ENCODE peak calls at places on chromosomes 1 and 21, in eight cellular contexts. F, J, O, T, P, L, A and N are unnamed samples. For H3K27me3, the result is how much of the 10 kb centered on the place peaks cover.

GRCh38 chr1:193971595-193971994 is 785.2 kb upstream of the B3GALT2 start:
- DNase-seq in A (no peak), P (no peak), J (no peak), L (no peak), T (no peak), O (no peak), F (peak), N (no peak)

GRCh38 chr21:8990326-8991087 is 1530.9 kb upstream of the TPTE start:
- DNase-seq in P (no peak), A (no peak), O (peak), L (no peak), T (no peak), F (no peak), J (no peak), N (peak)

GRCh38 chr1:64378826-64379225 is 91.1 kb upstream of the CACHD1 start:
- DNase-seq in T (no peak), A (peak), F (no peak), L (no peak), O (peak), P (peak), J (peak), N (peak)

GRCh38 chr1:245370905-245371581 is 216.3 kb downstream of the KIF26B start:
- DNase-seq in A (no peak), J (no peak), T (no peak), F (no peak), O (no peak), P (peak), L (no peak), N (no peak)

GRCh38 chr1:174445817-174446216 is 1.9 kb upstream of the GPR52 start:
- DNase-seq in F (no peak), A (peak), L (no peak), O (peak), P (no peak), J (no peak), T (no peak), N (no peak)

GRCh38 chr1:153786038-153786790 is 11.0 kb downstream of the SLC27A3 start:
- DNase-seq in L (no peak), P (no peak), F (no peak), O (no peak), T (no peak), A (no peak), J (no peak), N (no peak)

GRCh38 chr1:21292991-21293536 is 2.8 kb upstream of the ECE1 start:
- DNase-seq in P (no peak), A (no peak), J (no peak), L (no peak), T (peak), O (no peak), F (no peak), N (no peak)

GRCh38 chr1:177274687-177275211 is 104.0 kb downstream of the BRINP2 start:
- DNase-seq in J (no peak), F (no peak), A (no peak), O (no peak), T (no peak), P (peak), L (no peak), N (no peak)

GRCh38 chr1:31523769-31524168 is 52.5 kb upstream of the TINAGL1 start:
- DNase-seq in A (no peak), L (no peak), J (no peak), O (no peak), T (no peak), P (peak), F (no peak), N (no peak)

DNA sequence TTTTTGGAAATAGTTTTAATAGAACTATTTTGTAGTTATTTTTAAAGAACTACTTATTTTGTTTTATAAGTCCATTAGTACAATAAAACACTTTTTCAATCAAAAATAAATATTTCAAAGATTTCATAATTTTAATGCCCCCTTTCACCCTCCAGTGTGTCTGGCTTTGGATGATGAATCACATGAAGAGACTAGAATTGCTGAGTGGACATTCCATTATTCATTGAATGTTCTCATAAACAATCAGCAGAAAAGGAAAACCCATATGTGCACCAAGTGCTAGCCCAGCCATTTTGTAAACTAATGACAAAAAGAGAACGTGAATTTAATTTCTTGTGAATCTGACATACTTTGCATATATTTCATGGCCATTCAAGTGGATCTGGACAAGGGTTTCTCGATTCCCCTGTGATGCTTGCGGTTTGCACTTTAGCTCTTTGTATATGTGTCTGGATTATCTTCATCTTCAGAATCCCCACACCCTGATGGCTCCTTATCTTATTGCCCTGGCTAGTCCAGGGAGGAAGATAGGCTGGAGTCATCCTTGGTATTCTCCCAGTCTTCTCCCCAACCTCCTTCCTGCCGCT is 20.7 kb upstream of the CHIA start:
- DNase-seq in O (no peak), T (no peak), F (no peak), A (no peak), J (no peak), P (no peak), L (no peak), N (no peak)
- H3K27me3 ChIP-seq in O (under half), T (under half), F (under half), A (under half), J (under half), P (under half), L (under half), N (under half)

DNA sequence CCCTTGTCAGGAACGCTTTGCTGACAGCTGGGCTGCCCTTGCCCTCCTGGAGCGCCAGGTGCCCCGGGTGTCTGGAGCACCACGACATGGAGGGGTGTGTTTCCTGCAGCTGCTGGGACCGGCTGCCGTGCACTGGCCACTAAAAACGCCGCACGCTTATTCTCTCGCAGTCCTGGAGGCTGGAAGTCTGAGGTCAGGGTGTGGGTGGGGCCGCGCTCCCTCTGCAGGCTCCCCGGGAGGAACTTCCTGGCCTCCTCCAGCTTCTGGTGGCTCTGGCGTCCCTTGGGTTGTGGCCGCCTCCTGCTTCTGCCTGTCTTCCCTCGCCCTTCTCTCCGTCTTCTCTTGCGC is 28.0 kb upstream of the PLCH2 start:
- DNase-seq in F (no peak), T (no peak), L (no peak), J (no peak), P (no peak), O (no peak), A (no peak), N (no peak)
- H3K27me3 ChIP-seq in F (under half), T (half or more), L (half or more), J (under half), P (under half), O (under half), A (under half), N (under half)

DNA sequence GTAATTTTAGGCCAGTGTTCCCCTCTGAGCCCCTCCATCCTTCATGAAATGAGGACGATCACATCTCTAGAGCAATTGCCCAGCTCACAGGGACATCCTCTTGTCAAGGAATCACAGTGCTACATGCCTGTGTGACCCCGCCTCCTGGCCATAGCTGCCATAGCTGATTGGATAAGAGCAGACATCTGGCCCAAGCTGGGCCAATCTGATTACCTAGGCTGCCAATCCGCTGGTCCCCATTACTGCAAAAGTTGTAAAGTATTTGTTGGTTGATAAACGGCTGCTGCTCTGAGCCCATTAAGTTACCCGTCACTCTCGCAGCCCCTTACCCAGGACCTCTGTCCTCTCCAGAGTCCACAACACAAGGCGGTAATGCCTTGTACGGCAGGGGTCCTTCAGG is 8.3 kb downstream of the NT5C1A start:
- DNase-seq in P (no peak), A (peak), J (no peak), T (peak), O (peak), F (no peak), L (no peak), N (no peak)
- H3K27me3 ChIP-seq in P (under half), A (half or more), J (half or more), T (under half), O (half or more), F (under half), L (under half), N (under half)

GRCh38 chr1:229410692-229411433 is 23.0 kb downstream of the ACTA1 start:
- DNase-seq in P (peak), L (peak), O (peak), T (peak), J (no peak), F (no peak), A (peak), N (no peak)
- H3K27me3 ChIP-seq in P (under half), L (under half), O (under half), T (under half), J (under half), F (under half), A (half or more), N (under half)

GRCh38 chr1:6181347-6181770 is 1.2 kb upstream of the CHD5 start:
- DNase-seq in O (peak), J (peak), F (no peak), P (no peak), L (no peak), A (peak), T (no peak), N (no peak)

GRCh38 chr1:6180578-6181311 is 624 bp upstream of the CHD5 start:
- DNase-seq in L (peak), P (no peak), O (peak), A (peak), F (no peak), J (peak), T (no peak), N (no peak)

GRCh38 chr1:6180215-6180577 is at the start of gene CHD5:
- DNase-seq in T (no peak), O (peak), A (peak), P (no peak), F (no peak), L (no peak), J (peak), N (no peak)

GRCh38 chr1:6178751-6179563 is 1.2 kb downstream of the CHD5 start:
- DNase-seq in F (no peak), A (peak), O (peak), L (no peak), J (peak), P (no peak), T (no peak), N (no peak)

DNA sequence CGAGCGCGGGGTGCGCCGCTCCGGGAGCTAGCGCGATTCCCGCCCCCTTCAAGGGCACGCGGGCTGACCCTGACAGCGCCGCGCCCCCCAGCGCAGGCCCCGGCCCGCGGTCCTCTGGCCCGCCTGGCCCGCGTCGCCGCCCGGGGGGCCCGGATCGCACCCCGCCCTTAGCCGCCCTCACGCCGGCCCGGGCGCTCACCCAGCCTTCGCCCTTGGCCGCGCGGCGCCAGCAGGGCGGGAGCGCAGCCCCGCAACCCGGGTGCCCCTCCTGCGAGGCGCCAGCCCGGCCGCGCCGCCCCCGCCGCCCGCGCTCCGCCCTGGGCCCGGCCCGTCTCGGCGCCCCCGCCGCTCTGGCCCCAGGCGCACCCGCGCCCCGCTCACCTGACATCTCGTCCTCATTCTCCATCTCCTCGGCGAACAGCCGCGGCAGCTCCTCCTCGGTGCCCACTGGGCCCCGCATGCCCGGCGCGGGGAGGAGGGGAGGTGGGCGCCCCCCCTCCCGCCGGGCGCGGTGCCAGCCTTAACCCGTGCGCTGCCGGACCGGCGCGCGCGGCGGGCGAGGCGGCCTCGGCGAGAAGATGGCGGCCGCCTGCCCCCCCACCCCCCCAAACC is 451 bp downstream of the CHD5 start:
- DNase-seq in J (no peak), O (peak), F (no peak), L (no peak), A (peak), P (no peak), T (no peak), N (no peak)
- H3K27me3 ChIP-seq in J (half or more), O (half or more), F (under half), L (under half), A (half or more), P (under half), T (under half), N (under half)

GRCh38 chr1:204705888-204706837 is 20.6 kb upstream of the LRRN2 start:
- DNase-seq in P (no peak), F (no peak), O (no peak), A (peak), J (no peak), L (no peak), T (no peak), N (no peak)

GRCh38 chr1:204709021-204709420 is 23.5 kb upstream of the LRRN2 start:
- DNase-seq in J (no peak), L (no peak), P (no peak), T (no peak), O (peak), A (no peak), F (no peak), N (no peak)

GRCh38 chr1:204704794-204705492 is 19.4 kb upstream of the LRRN2 start:
- DNase-seq in L (no peak), A (no peak), F (no peak), O (no peak), J (no peak), T (no peak), P (no peak), N (no peak)

GRCh38 chr1:204705493-204705811 is 19.9 kb upstream of the LRRN2 start:
- DNase-seq in P (no peak), F (no peak), J (no peak), O (no peak), L (no peak), A (no peak), T (no peak), N (no peak)

GRCh38 chr1:204706838-204707509 is 21.4 kb upstream of the LRRN2 start:
- DNase-seq in O (peak), L (no peak), T (no peak), J (peak), P (no peak), A (peak), F (no peak), N (no peak)
- H3K27me3 ChIP-seq in O (under half), L (under half), T (under half), J (half or more), P (under half), A (under half), F (under half), N (under half)

GRCh38 chr1:229002451-229002960 is 267.2 kb downstream of the RHOU start:
- DNase-seq in T (no peak), J (no peak), P (no peak), L (no peak), A (no peak), F (no peak), O (no peak), N (no peak)
- H3K27me3 ChIP-seq in T (under half), J (under half), P (under half), L (under half), A (under half), F (under half), O (under half), N (under half)

GRCh38 chr1:37778654-37779053 is 13.7 kb upstream of the EPHA10 start:
- DNase-seq in L (no peak), J (no peak), T (no peak), F (no peak), P (no peak), A (no peak), O (no peak), N (no peak)
- H3K27me3 ChIP-seq in L (under half), J (under half), T (under half), F (under half), P (under half), A (under half), O (half or more), N (under half)

GRCh38 chr1:906532-907420 is 16.9 kb upstream of the SAMD11 start:
- DNase-seq in O (peak), T (no peak), F (peak), P (peak), L (peak), J (peak), A (peak), N (no peak)

GRCh38 chr1:905071-905749 is 18.5 kb upstream of the SAMD11 start:
- DNase-seq in J (peak), P (peak), F (peak), A (peak), L (peak), O (peak), T (no peak), N (no peak)

GRCh38 chr1:904271-904950 is 19.3 kb upstream of the SAMD11 start:
- DNase-seq in P (peak), L (peak), A (peak), F (peak), T (peak), J (peak), O (peak), N (no peak)

GRCh38 chr1:907611-908451 is 15.9 kb upstream of the SAMD11 start:
- DNase-seq in F (peak), J (peak), P (no peak), A (peak), O (peak), T (no peak), L (no peak), N (no peak)

DNA sequence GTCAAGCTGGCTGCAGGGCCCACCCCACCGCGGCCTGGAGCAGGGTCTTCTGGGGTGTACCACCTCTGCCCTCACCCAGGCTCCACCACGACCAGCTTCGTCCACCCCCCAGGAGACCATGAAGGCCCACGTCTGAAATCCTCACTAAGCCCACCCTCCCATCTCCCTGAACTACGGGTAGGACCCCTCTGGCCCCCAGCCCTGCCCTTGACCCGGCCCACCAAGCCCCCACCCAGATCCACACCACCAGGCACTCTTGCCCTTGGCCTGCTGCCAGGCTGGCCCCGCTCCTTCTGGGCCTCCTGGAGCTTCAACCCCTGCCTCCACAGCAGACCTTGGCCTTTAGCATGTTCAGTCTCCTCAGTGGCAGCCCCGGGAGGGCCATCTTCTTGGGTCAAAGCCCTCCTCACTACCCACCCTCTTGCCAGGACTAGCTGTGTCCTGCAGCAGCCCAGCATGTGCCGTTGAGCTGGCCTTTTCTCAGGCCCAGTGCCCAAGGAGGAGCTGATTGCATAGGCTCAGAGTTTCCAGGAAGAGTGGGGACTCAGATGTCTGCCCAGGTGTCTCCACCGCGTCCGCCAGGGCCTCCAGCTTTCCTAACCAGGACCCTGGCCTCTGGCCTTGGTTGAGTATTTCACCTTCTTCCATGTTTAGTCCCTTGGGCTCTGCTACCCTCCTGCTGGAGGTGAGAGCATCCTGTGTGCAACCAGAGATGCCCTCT is 17.8 kb upstream of the SAMD11 start:
- DNase-seq in J (peak), L (peak), F (peak), P (peak), A (peak), O (peak), T (no peak), N (no peak)
- H3K27me3 ChIP-seq in J (under half), L (under half), F (under half), P (under half), A (under half), O (under half), T (half or more), N (under half)